ENCODE peak calls at places on chromosomes 6 and 20, in four cellular contexts. M is HCT116; P is CD8-positive, alpha-beta memory T cell; R is iPS-NIHi11. F is an unnamed sample.
A peak's percentile ranks its signal among the peaks of the same experiment; 100 is the strongest.

GRCh38 chr20:46398963-46399362 is 7.5 kb downstream of the ELMO2 start:
- DNase-seq in P (no peak), R (no peak), M (no peak), F (no peak)

GRCh38 chr6:166474721-166475565 is 92.2 kb upstream of the MPC1 start:
- DNase-seq in P (no peak), M (no peak), R (no peak), F (no peak)

GRCh38 chr6:4388675-4389074 is 253.3 kb upstream of the ECI2 start:
- DNase-seq in M (no peak), P (no peak), R (peak; percentile 45), F (no peak)

GRCh38 chr6:95094751-95095150 is 482.6 kb upstream of the MANEA start:
- DNase-seq in M (peak; percentile 46), P (no peak), R (no peak), F (no peak)

GRCh38 chr20:16035576-16035975 is 537.7 kb downstream of the KIF16B start:
- DNase-seq in M (no peak), R (no peak), P (no peak), F (no peak)

GRCh38 chr6:45572833-45573232 is 195.1 kb upstream of the SUPT3H start:
- DNase-seq in P (no peak), R (no peak), M (no peak), F (no peak)

GRCh38 chr20:24495266-24495665 is 25.8 kb downstream of the SYNDIG1 start:
- DNase-seq in M (no peak), R (no peak), P (no peak), F (no peak)

GRCh38 chr6:53411451-53411850 is 62.7 kb upstream of the ELOVL5 start:
- DNase-seq in R (no peak), M (no peak), P (no peak), F (no peak)

GRCh38 chr6:474454-475185 is 83.1 kb downstream of the IRF4 start:
- DNase-seq in R (no peak), P (peak; percentile 38), M (no peak), F (peak; percentile 42)

GRCh38 chr6:121436966-121437756 is 1.7 kb downstream of the GJA1 start:
- DNase-seq in P (no peak), R (peak; percentile 31), M (no peak), F (no peak)

GRCh38 chr6:146315321-146316254 is 228.0 kb upstream of the RAB32 start:
- DNase-seq in M (no peak), P (no peak), R (no peak), F (no peak)

GRCh38 chr20:17059465-17059864 is 167.4 kb upstream of the PCSK2 start:
- DNase-seq in P (no peak), R (no peak), M (peak; percentile 2), F (no peak)

GRCh38 chr6:72864799-72865198 is 242.9 kb downstream of the KCNQ5 start:
- DNase-seq in P (no peak), M (no peak), R (no peak), F (no peak)